ENCODE peak calls at places on chromosome 11, in four cellular contexts. One of them, this sample, is unnamed.

GRCh38 chr11:22879615-22880014 is 19.3 kb upstream of the CCDC179 start:
- DNase-seq in RWPE1: no peak
- DNase-seq in activated CD4-positive, alpha-beta T cell treated with anti-CD3 and anti-CD28 coated beads, Interleukin-2, amount 50 U/mL, for 24 hours: no peak
- DNase-seq in HT1080: peak; percentile 4
- DNase-seq in this sample: no peak

GRCh38 chr11:110720646-110721283 is 8.5 kb upstream of the ARHGAP20 start:
- DNase-seq in activated CD4-positive, alpha-beta T cell treated with anti-CD3 and anti-CD28 coated beads, Interleukin-2, amount 50 U/mL, for 24 hours: no peak
- DNase-seq in RWPE1: no peak
- DNase-seq in HT1080: no peak
- DNase-seq in this sample: no peak

GRCh38 chr11:16897460-16898061 is 116.7 kb downstream of the PLEKHA7 start:
- DNase-seq in HT1080: no peak
- DNase-seq in activated CD4-positive, alpha-beta T cell treated with anti-CD3 and anti-CD28 coated beads, Interleukin-2, amount 50 U/mL, for 24 hours: no peak
- DNase-seq in RWPE1: no peak
- DNase-seq in this sample: no peak

GRCh38 chr11:69391192-69392103 is 90.0 kb upstream of the LINC01488 start:
- DNase-seq in HT1080: no peak
- DNase-seq in RWPE1: no peak
- DNase-seq in activated CD4-positive, alpha-beta T cell treated with anti-CD3 and anti-CD28 coated beads, Interleukin-2, amount 50 U/mL, for 24 hours: no peak
- DNase-seq in this sample: no peak

GRCh38 chr11:59197990-59198389 is 14.7 kb downstream of the MPEG1 start:
- DNase-seq in activated CD4-positive, alpha-beta T cell treated with anti-CD3 and anti-CD28 coated beads, Interleukin-2, amount 50 U/mL, for 24 hours: no peak
- DNase-seq in RWPE1: no peak
- DNase-seq in HT1080: no peak
- DNase-seq in this sample: no peak

GRCh38 chr11:64268687-64269379 is 15.6 kb downstream of the BAD start:
- DNase-seq in RWPE1: no peak
- DNase-seq in activated CD4-positive, alpha-beta T cell treated with anti-CD3 and anti-CD28 coated beads, Interleukin-2, amount 50 U/mL, for 24 hours: peak; percentile 35
- DNase-seq in HT1080: peak; percentile 60
- DNase-seq in this sample: no peak

GRCh38 chr11:75775056-75775455 is 6.5 kb downstream of the DGAT2 start:
- DNase-seq in activated CD4-positive, alpha-beta T cell treated with anti-CD3 and anti-CD28 coated beads, Interleukin-2, amount 50 U/mL, for 24 hours: no peak
- DNase-seq in RWPE1: no peak
- DNase-seq in HT1080: no peak
- DNase-seq in this sample: no peak

GRCh38 chr11:83119216-83119615 is 37.7 kb upstream of the PCF11 start:
- DNase-seq in activated CD4-positive, alpha-beta T cell treated with anti-CD3 and anti-CD28 coated beads, Interleukin-2, amount 50 U/mL, for 24 hours: no peak
- DNase-seq in HT1080: no peak
- DNase-seq in RWPE1: no peak
- DNase-seq in this sample: no peak

GRCh38 chr11:59222464-59223065 is 9.8 kb upstream of the MPEG1 start:
- DNase-seq in HT1080: no peak
- DNase-seq in RWPE1: no peak
- DNase-seq in activated CD4-positive, alpha-beta T cell treated with anti-CD3 and anti-CD28 coated beads, Interleukin-2, amount 50 U/mL, for 24 hours: no peak
- DNase-seq in this sample: no peak